ENCODE peak calls at places on chromosomes 1 and 21, in five cellular contexts. One of them, this sample, is unnamed.
A peak's percentile ranks its signal among the peaks of the same experiment; 100 is the strongest.

GRCh38 chr1:61442456-61443013 is 282.4 kb downstream of the TM2D1 start:
- DNase-seq in GM12865: no peak
- DNase-seq in GM20000: no peak
- DNase-seq in CD4-positive, alpha-beta T cell: no peak
- DNase-seq in IMR-90: no peak
- DNase-seq in this sample: no peak

GRCh38 chr1:150309758-150310495 is 11.4 kb upstream of the PRPF3 start:
- DNase-seq in GM12865: no peak
- DNase-seq in GM20000: no peak
- DNase-seq in IMR-90: no peak
- DNase-seq in CD4-positive, alpha-beta T cell: no peak
- DNase-seq in this sample: no peak

GRCh38 chr1:36207339-36207738 is 16.9 kb upstream of the THRAP3 start:
- DNase-seq in CD4-positive, alpha-beta T cell: no peak
- DNase-seq in GM20000: peak; percentile 36
- DNase-seq in GM12865: peak; percentile 72
- DNase-seq in IMR-90: peak; percentile 34
- DNase-seq in this sample: no peak

GRCh38 chr1:48019714-48020315 is 22.6 kb upstream of the TRABD2B start:
- DNase-seq in GM20000: no peak
- DNase-seq in GM12865: no peak
- DNase-seq in CD4-positive, alpha-beta T cell: no peak
- DNase-seq in IMR-90: no peak
- DNase-seq in this sample: no peak

GRCh38 chr1:150847499-150848060 is 28.8 kb downstream of the ARNT start:
- DNase-seq in IMR-90: no peak
- DNase-seq in CD4-positive, alpha-beta T cell: no peak
- DNase-seq in GM20000: no peak
- DNase-seq in GM12865: no peak
- DNase-seq in this sample: no peak

GRCh38 chr1:184299076-184299790 is 87.6 kb upstream of the C1orf21 start:
- DNase-seq in IMR-90: peak; percentile 95
- DNase-seq in CD4-positive, alpha-beta T cell: no peak
- DNase-seq in GM12865: no peak
- DNase-seq in GM20000: no peak
- DNase-seq in this sample: peak; percentile 35

GRCh38 chr1:205506409-205507196 is 2.1 kb downstream of the CDK18 start:
- DNase-seq in GM12865: no peak
- DNase-seq in IMR-90: no peak
- DNase-seq in CD4-positive, alpha-beta T cell: no peak
- DNase-seq in GM20000: no peak
- DNase-seq in this sample: no peak

GRCh38 chr1:24089743-24090555 is 22.0 kb downstream of the MYOM3 start:
- DNase-seq in CD4-positive, alpha-beta T cell: no peak
- DNase-seq in GM20000: no peak
- DNase-seq in IMR-90: no peak
- DNase-seq in GM12865: no peak
- DNase-seq in this sample: no peak

GRCh38 chr1:244207935-244208244 is 156.8 kb downstream of the ZBTB18 start:
- DNase-seq in GM12865: no peak
- DNase-seq in CD4-positive, alpha-beta T cell: no peak
- DNase-seq in IMR-90: peak; percentile 27
- DNase-seq in GM20000: no peak
- DNase-seq in this sample: no peak

GRCh38 chr1:21857142-21857839 is 45.2 kb downstream of the LDLRAD2 start:
- DNase-seq in GM12865: no peak
- DNase-seq in CD4-positive, alpha-beta T cell: no peak
- DNase-seq in IMR-90: no peak
- DNase-seq in GM20000: no peak
- DNase-seq in this sample: no peak

GRCh38 chr1:108817016-108817415 is 39.9 kb downstream of the AKNAD1 start:
- DNase-seq in IMR-90: peak; percentile 74
- DNase-seq in GM12865: peak; percentile 19
- DNase-seq in GM20000: no peak
- DNase-seq in CD4-positive, alpha-beta T cell: no peak
- DNase-seq in this sample: no peak

GRCh38 chr1:910881-911721 is 12.6 kb upstream of the SAMD11 start:
- DNase-seq in CD4-positive, alpha-beta T cell: peak; percentile 24
- DNase-seq in GM12865: no peak
- DNase-seq in IMR-90: peak; percentile 31
- DNase-seq in GM20000: no peak
- DNase-seq in this sample: peak; percentile 42

GRCh38 chr1:44631647-44632510 is 42.4 kb downstream of the TMEM53 start:
- DNase-seq in GM20000: peak; percentile 96
- DNase-seq in CD4-positive, alpha-beta T cell: peak; percentile 91
- DNase-seq in IMR-90: peak; percentile 81
- DNase-seq in GM12865: peak; percentile 95
- DNase-seq in this sample: peak; percentile 88

GRCh38 chr1:43445618-43446387 is 7.9 kb downstream of the HYI start:
- DNase-seq in IMR-90: peak; percentile 24
- DNase-seq in CD4-positive, alpha-beta T cell: no peak
- DNase-seq in GM12865: no peak
- DNase-seq in GM20000: no peak
- DNase-seq in this sample: peak; percentile 0

GRCh38 chr1:10674700-10675598 is 121.5 kb downstream of the CASZ1 start:
- DNase-seq in GM20000: no peak
- DNase-seq in IMR-90: no peak
- DNase-seq in CD4-positive, alpha-beta T cell: no peak
- DNase-seq in GM12865: no peak
- DNase-seq in this sample: no peak

GRCh38 chr1:205570796-205571537 is 60.8 kb downstream of the ELK4 start:
- DNase-seq in GM12865: no peak
- DNase-seq in GM20000: no peak
- DNase-seq in IMR-90: no peak
- DNase-seq in CD4-positive, alpha-beta T cell: no peak
- DNase-seq in this sample: no peak

GRCh38 chr1:47436979-47437517 is 796 bp upstream of the FOXD2 start:
- DNase-seq in GM12865: no peak
- DNase-seq in GM20000: no peak
- DNase-seq in IMR-90: peak; percentile 29
- DNase-seq in CD4-positive, alpha-beta T cell: no peak
- DNase-seq in this sample: peak; percentile 48

GRCh38 chr1:81681104-81681503 is 119.6 kb upstream of the ADGRL2 start:
- DNase-seq in IMR-90: no peak
- DNase-seq in GM20000: no peak
- DNase-seq in CD4-positive, alpha-beta T cell: no peak
- DNase-seq in GM12865: peak; percentile 16
- DNase-seq in this sample: no peak

GRCh38 chr1:170910273-170910672 is 25.1 kb upstream of the MROH9 start:
- DNase-seq in GM20000: no peak
- DNase-seq in IMR-90: peak; percentile 67
- DNase-seq in GM12865: no peak
- DNase-seq in CD4-positive, alpha-beta T cell: no peak
- DNase-seq in this sample: no peak

GRCh38 chr1:234412830-234413229 is 39.6 kb downstream of the COA6 start:
- DNase-seq in GM20000: no peak
- DNase-seq in IMR-90: no peak
- DNase-seq in GM12865: no peak
- DNase-seq in CD4-positive, alpha-beta T cell: no peak
- DNase-seq in this sample: no peak

GRCh38 chr21:26077523-26077922 is 93.0 kb downstream of the APP start:
- DNase-seq in CD4-positive, alpha-beta T cell: no peak
- DNase-seq in IMR-90: peak; percentile 71
- DNase-seq in GM20000: no peak
- DNase-seq in GM12865: no peak
- DNase-seq in this sample: peak; percentile 76

GRCh38 chr1:91863498-91863897 is 22.5 kb downstream of the TGFBR3 start:
- DNase-seq in CD4-positive, alpha-beta T cell: no peak
- DNase-seq in IMR-90: no peak
- DNase-seq in GM20000: no peak
- DNase-seq in GM12865: no peak
- DNase-seq in this sample: no peak

GRCh38 chr1:178282949-178283367 is 189.1 kb downstream of the RASAL2 start:
- DNase-seq in CD4-positive, alpha-beta T cell: no peak
- DNase-seq in GM20000: no peak
- DNase-seq in GM12865: no peak
- DNase-seq in IMR-90: peak; percentile 86
- DNase-seq in this sample: no peak

GRCh38 chr21:42649122-42650032 is 4.0 kb upstream of the PDE9A start:
- DNase-seq in CD4-positive, alpha-beta T cell: no peak
- DNase-seq in GM12865: no peak
- DNase-seq in IMR-90: no peak
- DNase-seq in GM20000: no peak
- DNase-seq in this sample: peak; percentile 7

GRCh38 chr1:54053745-54054437 is 483 bp downstream of the TCEANC2 start:
- DNase-seq in GM20000: no peak
- DNase-seq in IMR-90: peak; percentile 10
- DNase-seq in CD4-positive, alpha-beta T cell: no peak
- DNase-seq in GM12865: no peak
- DNase-seq in this sample: no peak

GRCh38 chr1:25773441-25774125 is 26.4 kb upstream of the SELENON start:
- DNase-seq in CD4-positive, alpha-beta T cell: no peak
- DNase-seq in IMR-90: peak; percentile 12
- DNase-seq in GM20000: no peak
- DNase-seq in GM12865: no peak
- DNase-seq in this sample: peak; percentile 62

GRCh38 chr1:7470904-7471638 is 300.0 kb upstream of the VAMP3 start:
- DNase-seq in CD4-positive, alpha-beta T cell: no peak
- DNase-seq in GM12865: peak; percentile 82
- DNase-seq in GM20000: no peak
- DNase-seq in IMR-90: peak; percentile 99
- DNase-seq in this sample: no peak

GRCh38 chr1:54273092-54273836 is 73.3 kb downstream of the MRPL37 start:
- DNase-seq in CD4-positive, alpha-beta T cell: no peak
- DNase-seq in IMR-90: peak; percentile 93
- DNase-seq in GM20000: no peak
- DNase-seq in GM12865: peak; percentile 48
- DNase-seq in this sample: peak; percentile 77

GRCh38 chr1:20875198-20875973 is 88.3 kb upstream of the HP1BP3 start:
- DNase-seq in CD4-positive, alpha-beta T cell: no peak
- DNase-seq in GM20000: no peak
- DNase-seq in IMR-90: no peak
- DNase-seq in GM12865: no peak
- DNase-seq in this sample: no peak

GRCh38 chr1:160209656-160210046 is 4.5 kb downstream of the PEA15 start:
- DNase-seq in GM20000: no peak
- DNase-seq in IMR-90: no peak
- DNase-seq in CD4-positive, alpha-beta T cell: no peak
- DNase-seq in GM12865: no peak
- DNase-seq in this sample: no peak

GRCh38 chr1:34761776-34762307 is 2.3 kb downstream of the GJB4 start:
- DNase-seq in CD4-positive, alpha-beta T cell: no peak
- DNase-seq in GM20000: no peak
- DNase-seq in GM12865: no peak
- DNase-seq in IMR-90: no peak
- DNase-seq in this sample: no peak

GRCh38 chr1:101820080-101820479 is 176.6 kb downstream of the OLFM3 start:
- DNase-seq in IMR-90: peak; percentile 15
- DNase-seq in CD4-positive, alpha-beta T cell: no peak
- DNase-seq in GM20000: peak; percentile 4
- DNase-seq in GM12865: peak; percentile 28
- DNase-seq in this sample: no peak

GRCh38 chr21:41488080-41488479 is 19.9 kb downstream of the TMPRSS2 start:
- DNase-seq in GM12865: no peak
- DNase-seq in CD4-positive, alpha-beta T cell: no peak
- DNase-seq in GM20000: no peak
- DNase-seq in IMR-90: no peak
- DNase-seq in this sample: no peak

GRCh38 chr1:227788279-227789041 is 27.0 kb upstream of the PRSS38 start:
- DNase-seq in GM20000: peak; percentile 85
- DNase-seq in IMR-90: no peak
- DNase-seq in GM12865: no peak
- DNase-seq in CD4-positive, alpha-beta T cell: no peak
- DNase-seq in this sample: peak; percentile 74

GRCh38 chr1:9900142-9901043 is 9.7 kb downstream of the CTNNBIP1 start:
- DNase-seq in CD4-positive, alpha-beta T cell: no peak
- DNase-seq in GM20000: no peak
- DNase-seq in IMR-90: no peak
- DNase-seq in GM12865: peak; percentile 51
- DNase-seq in this sample: no peak

GRCh38 chr1:60832372-60832771 is 250.0 kb upstream of the NFIA start:
- DNase-seq in CD4-positive, alpha-beta T cell: no peak
- DNase-seq in GM20000: no peak
- DNase-seq in GM12865: no peak
- DNase-seq in IMR-90: no peak
- DNase-seq in this sample: no peak

GRCh38 chr1:52904590-52905375 is 16.8 kb downstream of the ECHDC2 start:
- DNase-seq in GM20000: peak; percentile 65
- DNase-seq in IMR-90: no peak
- DNase-seq in GM12865: peak; percentile 63
- DNase-seq in CD4-positive, alpha-beta T cell: peak; percentile 42
- DNase-seq in this sample: peak; percentile 52

GRCh38 chr1:15886613-15887167 is 39.2 kb downstream of the SPEN start:
- DNase-seq in IMR-90: no peak
- DNase-seq in GM20000: no peak
- DNase-seq in CD4-positive, alpha-beta T cell: no peak
- DNase-seq in GM12865: no peak
- DNase-seq in this sample: no peak
- TF ChIP-seq CTCF in IMR-90: no peak
- TF ChIP-seq CTCF in GM20000: no peak
- TF ChIP-seq CTCF in CD4-positive, alpha-beta T cell: no peak
- TF ChIP-seq CTCF in GM12865: no peak
- TF ChIP-seq CTCF in this sample: no peak

DNA sequence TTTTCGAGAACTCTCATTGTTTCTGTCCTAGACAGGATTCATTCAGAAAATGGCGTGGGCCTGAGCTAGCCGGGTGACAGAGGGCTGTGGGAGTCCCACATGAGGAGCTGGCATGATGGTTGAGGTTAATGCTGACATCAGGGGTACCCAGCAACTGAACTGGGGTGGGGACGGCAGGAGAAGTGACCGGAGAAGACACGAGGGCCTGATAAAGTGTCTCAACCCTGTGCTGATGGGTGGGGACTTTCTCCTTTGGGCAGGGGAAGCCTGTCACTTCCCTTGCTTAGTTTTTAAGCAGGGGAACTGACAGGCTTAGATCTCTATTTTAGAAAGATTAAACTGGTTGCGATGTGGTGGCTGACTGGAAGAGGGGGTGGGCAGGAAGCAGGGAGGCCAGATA is 14.6 kb downstream of the CHIT1 start:
- DNase-seq in IMR-90: no peak
- DNase-seq in GM20000: no peak
- DNase-seq in GM12865: no peak
- DNase-seq in CD4-positive, alpha-beta T cell: no peak
- DNase-seq in this sample: no peak
- TF ChIP-seq CTCF in IMR-90: no peak
- TF ChIP-seq CTCF in GM20000: no peak
- TF ChIP-seq CTCF in GM12865: no peak
- TF ChIP-seq CTCF in CD4-positive, alpha-beta T cell: no peak
- TF ChIP-seq CTCF in this sample: no peak

DNA sequence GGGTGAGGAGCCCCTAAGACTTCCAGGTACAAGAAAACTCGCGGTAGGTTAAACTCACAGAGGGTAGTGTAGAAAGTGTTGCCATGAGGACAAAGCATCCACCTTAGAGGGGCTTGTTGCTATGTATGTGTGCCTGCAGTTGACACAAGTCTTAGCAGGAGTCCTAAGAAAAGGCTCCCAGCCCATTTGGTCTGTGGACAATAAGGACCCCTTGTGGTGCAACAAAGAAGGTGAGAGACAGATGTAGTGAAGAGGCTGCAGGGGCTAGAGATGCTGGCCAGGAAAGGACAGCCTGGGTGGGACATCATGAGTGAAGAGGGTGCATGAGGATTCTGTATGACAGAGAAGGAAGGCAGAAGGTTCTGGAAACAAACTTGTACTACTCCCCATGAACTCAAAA is 36.3 kb upstream of the IL10 start:
- DNase-seq in IMR-90: peak; percentile 57
- DNase-seq in CD4-positive, alpha-beta T cell: peak; percentile 41
- DNase-seq in GM20000: peak; percentile 60
- DNase-seq in GM12865: peak; percentile 83
- DNase-seq in this sample: no peak
- TF ChIP-seq CTCF in IMR-90: peak; percentile 62
- TF ChIP-seq CTCF in CD4-positive, alpha-beta T cell: peak; percentile 40
- TF ChIP-seq CTCF in GM20000: peak; percentile 54
- TF ChIP-seq CTCF in GM12865: peak; percentile 63
- TF ChIP-seq CTCF in this sample: no peak

GRCh38 chr21:44875341-44875740 is 1.9 kb upstream of the PTTG1IP start:
- DNase-seq in GM12865: peak; percentile 59
- DNase-seq in CD4-positive, alpha-beta T cell: no peak
- DNase-seq in GM20000: no peak
- DNase-seq in IMR-90: peak; percentile 22
- DNase-seq in this sample: no peak
- TF ChIP-seq CTCF in GM12865: no peak
- TF ChIP-seq CTCF in CD4-positive, alpha-beta T cell: peak; percentile 51
- TF ChIP-seq CTCF in GM20000: no peak
- TF ChIP-seq CTCF in IMR-90: no peak
- TF ChIP-seq CTCF in this sample: no peak

This sample was measured in glutamatergic neuron.